ENCODE peak calls at places on chromosome 13, in four cellular contexts. Z, P, M and C are unnamed samples.

GRCh38 chr13:76792680-76793334 is 93.4 kb downstream of the KCTD12 start:
- DNase-seq in M (no peak), Z (peak; percentile 55), P (no peak), C (peak; percentile 75)

GRCh38 chr13:64928704-64929499 is 2301.2 kb downstream of the PCDH9 start:
- DNase-seq in Z (peak; percentile 80), M (no peak), P (no peak), C (no peak)

GRCh38 chr13:39321578-39321977 is 281.4 kb downstream of the LHFPL6 start:
- DNase-seq in M (no peak), Z (no peak), P (no peak), C (no peak)

GRCh38 chr13:111597041-111598017 is 276.9 kb downstream of the TEX29 start:
- DNase-seq in P (no peak), M (no peak), Z (no peak), C (no peak)

GRCh38 chr13:45242070-45242469 is 41.2 kb upstream of the KCTD4 start:
- DNase-seq in M (no peak), P (no peak), Z (peak; percentile 41), C (no peak)

GRCh38 chr13:99378985-99379734 is 72.0 kb upstream of the GPR183 start:
- DNase-seq in M (no peak), Z (no peak), P (peak; percentile 1), C (no peak)

GRCh38 chr13:76231522-76232167 is 595.5 kb downstream of the LMO7 start:
- DNase-seq in Z (no peak), M (no peak), P (no peak), C (no peak)

GRCh38 chr13:110626510-110626909 is 11.2 kb downstream of the NAXD start:
- DNase-seq in P (no peak), M (no peak), Z (no peak), C (no peak)

GRCh38 chr13:34201050-34201913 is 383.3 kb downstream of the RFC3 start:
- DNase-seq in P (no peak), Z (peak; percentile 86), M (no peak), C (no peak)

GRCh38 chr13:41668130-41668757 is 210.9 kb downstream of the RGCC start:
- DNase-seq in Z (peak; percentile 84), M (no peak), P (peak; percentile 66), C (peak; percentile 98)

GRCh38 chr13:95540848-95541247 is 11.7 kb upstream of the CLDN10 start:
- DNase-seq in P (no peak), Z (no peak), M (no peak), C (peak; percentile 64)

GRCh38 chr13:22278336-22278929 is 607.6 kb downstream of the FGF9 start:
- DNase-seq in M (no peak), P (peak; percentile 71), Z (no peak), C (peak; percentile 45)

GRCh38 chr13:72959643-72960042 is 99.2 kb upstream of the KLF5 start:
- DNase-seq in M (no peak), P (no peak), Z (no peak), C (no peak)

GRCh38 chr13:100323937-100324336 is 235.0 kb downstream of the PCCA start:
- DNase-seq in P (no peak), Z (no peak), M (no peak), C (no peak)

GRCh38 chr13:109275848-109276247 is 510.5 kb downstream of the IRS2 start:
- DNase-seq in M (no peak), P (no peak), Z (no peak), C (no peak)

GRCh38 chr13:99640260-99640659 is 139.0 kb downstream of the TM9SF2 start:
- DNase-seq in P (no peak), M (no peak), Z (no peak), C (no peak)

GRCh38 chr13:105587786-105588185 is 947.7 kb downstream of the EFNB2 start:
- DNase-seq in P (no peak), Z (peak; percentile 44), M (no peak), C (no peak)

GRCh38 chr13:20973886-20974285 is 71.3 kb upstream of the XPO4 start:
- DNase-seq in M (no peak), P (no peak), Z (no peak), C (no peak)

GRCh38 chr13:109154546-109154945 is 525.1 kb downstream of the MYO16 start:
- DNase-seq in M (no peak), Z (peak; percentile 29), P (no peak), C (no peak)

GRCh38 chr13:83221813-83222241 is 660.4 kb downstream of the SLITRK1 start:
- DNase-seq in M (no peak), P (no peak), Z (peak; percentile 85), C (no peak)

GRCh38 chr13:45932172-45932571 is 80.6 kb upstream of the SIAH3 start:
- DNase-seq in M (no peak), P (no peak), Z (no peak), C (no peak)

GRCh38 chr13:46754812-46755211 is 42.1 kb downstream of the ESD start:
- DNase-seq in M (no peak), P (no peak), Z (no peak), C (no peak)